ENCODE peak calls at places on chromosomes 2 and 18, in five cellular contexts. T, E, U, X and Y are unnamed samples.

GRCh38 chr2:113831156-113831555 is 58.7 kb upstream of the ACTR3 start:
- DNase-seq in T (no peak), E (no peak), U (peak; percentile 69), X (peak; percentile 26), Y (peak; percentile 99)

GRCh38 chr2:75564713-75565369 is 4.1 kb upstream of the EVA1A start:
- DNase-seq in T (no peak), E (no peak), U (no peak), X (no peak), Y (no peak)

GRCh38 chr2:109129356-109129920 is 433 bp downstream of the SH3RF3 start:
- DNase-seq in T (peak; percentile 75), E (no peak), U (peak; percentile 52), X (peak; percentile 47), Y (no peak)

GRCh38 chr2:237662671-237663093 is 35.3 kb downstream of the LRRFIP1 start:
- DNase-seq in T (peak; percentile 96), E (peak; percentile 96), U (peak; percentile 87), X (peak; percentile 98), Y (peak; percentile 88)

GRCh38 chr2:239193925-239194687 is 206.7 kb downstream of the HDAC4 start:
- DNase-seq in T (peak; percentile 41), E (peak; percentile 34), U (no peak), X (no peak), Y (no peak)

GRCh38 chr2:240230424-240230945 is 90.0 kb upstream of the OTOS start:
- DNase-seq in T (peak; percentile 39), E (peak; percentile 32), U (no peak), X (no peak), Y (no peak)

GRCh38 chr2:25178976-25179375 is 10.6 kb upstream of the POMC start:
- DNase-seq in T (no peak), E (no peak), U (no peak), X (no peak), Y (no peak)

GRCh38 chr2:102159295-102159694 is 16.7 kb downstream of the IL1R1 start:
- DNase-seq in T (no peak), E (no peak), U (peak; percentile 13), X (peak; percentile 38), Y (no peak)

GRCh38 chr2:186108470-186108869 is 369.9 kb downstream of the FSIP2 start:
- DNase-seq in T (no peak), E (no peak), U (no peak), X (no peak), Y (no peak)

GRCh38 chr18:37524546-37525301 is 40.9 kb downstream of the CELF4 start:
- DNase-seq in T (no peak), E (no peak), U (no peak), X (no peak), Y (no peak)

GRCh38 chr18:26215247-26215970 is 10.8 kb upstream of the TAF4B start:
- DNase-seq in T (no peak), E (no peak), U (no peak), X (no peak), Y (no peak)

GRCh38 chr2:47269316-47270232 is 114.5 kb upstream of the STPG4 start:
- DNase-seq in T (peak; percentile 86), E (peak; percentile 84), U (peak; percentile 99), X (peak; percentile 99), Y (peak; percentile 19)

GRCh38 chr2:240988146-240988545 is 10.3 kb upstream of the SNED1 start:
- DNase-seq in T (peak; percentile 32), E (peak; percentile 63), U (peak; percentile 19), X (peak; percentile 40), Y (no peak)

GRCh38 chr18:13500227-13500865 is 226.0 kb downstream of the FAM210A start:
- DNase-seq in T (peak; percentile 81), E (peak; percentile 80), U (peak; percentile 93), X (peak; percentile 18), Y (peak; percentile 94)

GRCh38 chr2:57906152-57906732 is 140.4 kb upstream of the VRK2 start:
- DNase-seq in T (no peak), E (no peak), U (peak; percentile 61), X (peak; percentile 70), Y (no peak)

GRCh38 chr2:135662088-135662487 is 79.6 kb upstream of the UBXN4 start:
- DNase-seq in T (no peak), E (no peak), U (peak; percentile 67), X (peak; percentile 28), Y (no peak)

GRCh38 chr2:68732533-68732932 is 2.1 kb upstream of the ARHGAP25 start:
- DNase-seq in T (no peak), E (no peak), U (no peak), X (no peak), Y (no peak)

GRCh38 chr18:73511751-73512525 is 635.7 kb downstream of the FBXO15 start:
- DNase-seq in T (no peak), E (no peak), U (peak; percentile 68), X (peak; percentile 34), Y (no peak)

GRCh38 chr2:31055938-31056337 is 82.3 kb downstream of the GALNT14 start:
- DNase-seq in T (no peak), E (no peak), U (no peak), X (no peak), Y (no peak)

GRCh38 chr18:74819433-74820059 is 221.9 kb downstream of the ZNF407 start:
- DNase-seq in T (no peak), E (no peak), U (no peak), X (no peak), Y (no peak)

GRCh38 chr2:172710584-172711024 is 25.0 kb upstream of the RAPGEF4 start:
- DNase-seq in T (no peak), E (no peak), U (peak; percentile 89), X (peak; percentile 68), Y (no peak)

GRCh38 chr2:36052819-36053218 is 302.8 kb upstream of the CRIM1 start:
- DNase-seq in T (no peak), E (no peak), U (no peak), X (no peak), Y (no peak)

GRCh38 chr18:13433685-13434084 is 215.1 kb downstream of the LDLRAD4 start:
- DNase-seq in T (no peak), E (no peak), U (no peak), X (no peak), Y (no peak)

GRCh38 chr2:173909846-173910245 is 55.3 kb downstream of the SP3 start:
- DNase-seq in T (no peak), E (no peak), U (peak; percentile 57), X (no peak), Y (peak; percentile 63)

GRCh38 chr2:11073251-11073650 is 82.0 kb upstream of the SLC66A3 start:
- DNase-seq in T (no peak), E (peak; percentile 34), U (no peak), X (peak; percentile 70), Y (no peak)

GRCh38 chr2:128607440-128607839 is 288.8 kb upstream of the HS6ST1 start:
- DNase-seq in T (peak; percentile 35), E (peak; percentile 59), U (no peak), X (no peak), Y (no peak)

GRCh38 chr2:203582468-203582867 is 47.4 kb upstream of the RAPH1 start:
- DNase-seq in T (no peak), E (no peak), U (peak; percentile 57), X (peak; percentile 49), Y (no peak)

GRCh38 chr2:88765154-88765948 is 73.9 kb downstream of the RPIA start:
- DNase-seq in T (peak; percentile 74), E (no peak), U (peak; percentile 29), X (no peak), Y (peak; percentile 88)

DNA sequence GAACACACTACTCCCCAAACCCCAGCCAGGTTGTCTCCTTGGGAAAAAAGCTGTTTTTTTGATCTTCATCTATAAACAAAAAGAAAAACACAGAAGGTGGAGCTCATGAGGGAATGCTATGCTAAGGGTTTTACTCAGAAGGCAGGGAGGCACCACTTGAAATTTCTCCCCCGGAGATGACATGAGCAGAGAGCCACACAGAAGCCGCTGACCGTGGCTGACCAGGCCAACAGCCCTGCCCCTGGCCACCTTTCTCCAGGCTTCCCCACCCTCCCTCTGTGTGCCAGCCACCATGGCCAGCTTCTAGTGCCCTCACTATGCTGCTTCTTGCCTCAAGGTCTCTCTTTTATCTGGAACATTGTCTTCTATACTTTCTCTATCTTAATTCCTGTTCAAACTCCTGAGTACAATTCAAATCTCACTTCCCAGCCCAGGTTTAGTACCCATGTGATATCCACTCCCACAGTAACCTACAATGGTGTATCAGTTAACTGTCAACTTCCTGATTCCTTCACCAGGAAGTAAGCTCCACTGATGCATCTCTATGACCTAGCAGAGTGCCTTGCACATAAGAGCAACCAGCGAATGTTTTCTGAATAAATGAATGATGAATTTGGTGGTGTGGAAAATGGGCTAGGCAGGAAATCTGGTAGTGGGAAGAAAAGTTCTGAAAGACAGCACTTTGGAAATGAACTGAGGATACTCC is 15.3 kb downstream of the LAPTM4A start:
- DNase-seq in T (no peak), E (no peak), U (no peak), X (no peak), Y (no peak)
- H3K4me1 ChIP-seq in T (no peaks in the 10 kb centered on the region), E (peaks cover 13% of the 10 kb centered on the region), U (no peaks in the 10 kb centered on the region), X (peaks cover 4% of the 10 kb centered on the region), Y (peaks cover 5% of the 10 kb centered on the region)

GRCh38 chr2:33318456-33318855 is 158.0 kb upstream of the RASGRP3 start:
- DNase-seq in T (no peak), E (no peak), U (no peak), X (no peak), Y (no peak)

GRCh38 chr2:33322099-33322498 is 154.3 kb upstream of the RASGRP3 start:
- DNase-seq in T (no peak), E (no peak), U (peak; percentile 73), X (peak; percentile 66), Y (no peak)

GRCh38 chr2:33322607-33323006 is 153.8 kb upstream of the RASGRP3 start:
- DNase-seq in T (no peak), E (no peak), U (no peak), X (no peak), Y (no peak)

GRCh38 chr2:33321236-33321731 is 155.2 kb upstream of the RASGRP3 start:
- DNase-seq in T (no peak), E (no peak), U (peak; percentile 83), X (peak; percentile 58), Y (no peak)

GRCh38 chr2:33320573-33320972 is 155.9 kb upstream of the RASGRP3 start:
- DNase-seq in T (no peak), E (no peak), U (no peak), X (peak; percentile 24), Y (no peak)
- H3K4me1 ChIP-seq in T (no peaks in the 10 kb centered on the region), E (peaks cover 72% of the 10 kb centered on the region), U (peaks cover 14% of the 10 kb centered on the region), X (peaks cover 2% of the 10 kb centered on the region), Y (no peaks in the 10 kb centered on the region)

GRCh38 chr2:85761946-85762345 is 8.2 kb downstream of the ATOH8 start:
- DNase-seq in T (no peak), E (no peak), U (no peak), X (no peak), Y (no peak)
- H3K4me1 ChIP-seq in T (peaks cover 5% of the 10 kb centered on the region), E (peaks cover 100% of the 10 kb centered on the region), U (peaks cover 3% of the 10 kb centered on the region), X (peaks cover 40% of the 10 kb centered on the region), Y (peaks cover 25% of the 10 kb centered on the region)

DNA sequence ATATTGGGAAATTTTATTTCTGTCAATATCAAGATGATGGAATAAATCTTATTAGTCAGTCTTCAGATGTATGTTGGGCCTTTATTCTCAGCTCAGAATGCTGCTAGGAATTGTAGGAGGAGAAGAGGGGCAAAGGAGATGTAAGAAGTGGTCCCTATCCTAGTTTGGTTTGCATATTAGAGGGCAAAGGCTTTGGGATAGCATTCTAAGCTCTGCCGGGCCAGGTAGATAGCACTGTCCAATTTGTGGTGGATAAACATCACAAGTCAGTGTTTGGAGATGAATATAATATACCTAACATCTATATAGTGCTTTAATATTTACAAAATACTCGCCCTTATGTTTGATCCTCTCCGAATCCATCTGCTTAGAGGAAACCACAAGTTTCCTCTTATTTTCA is 149.2 kb downstream of the GULP1 start:
- DNase-seq in T (no peak), E (no peak), U (no peak), X (no peak), Y (no peak)
- H3K4me1 ChIP-seq in T (peaks cover 3% of the 10 kb centered on the region), E (peaks cover 11% of the 10 kb centered on the region), U (no peaks in the 10 kb centered on the region), X (peaks cover 3% of the 10 kb centered on the region), Y (no peaks in the 10 kb centered on the region)